ENCODE peak calls at places on chromosomes 11 and 22, in eight cellular contexts. One of them, this sample, is unnamed.

GRCh38 chr11:11025087-11025486 is 167.2 kb upstream of the ZBED5 start:
- DNase-seq in globus pallidus: peak; percentile 16
- DNase-seq in HEK293T: no peak
- DNase-seq in KG1: no peak
- DNase-seq in heart left ventricle: no peak
- DNase-seq in CD4-positive, CD25-positive, alpha-beta regulatory T cell: no peak
- DNase-seq in epithelial cell of prostate: no peak
- DNase-seq in SK-MEL-5: peak; percentile 85
- DNase-seq in this sample: no peak

GRCh38 chr22:19821523-19822300 is 33.0 kb downstream of the GNB1L start:
- DNase-seq in HEK293T: no peak
- DNase-seq in epithelial cell of prostate: no peak
- DNase-seq in globus pallidus: no peak
- DNase-seq in CD4-positive, CD25-positive, alpha-beta regulatory T cell: no peak
- DNase-seq in SK-MEL-5: no peak
- DNase-seq in heart left ventricle: no peak
- DNase-seq in KG1: no peak
- DNase-seq in this sample: no peak

GRCh38 chr22:48098936-48099245 is 1336.4 kb downstream of the TBC1D22A start:
- DNase-seq in globus pallidus: no peak
- DNase-seq in heart left ventricle: no peak
- DNase-seq in epithelial cell of prostate: no peak
- DNase-seq in CD4-positive, CD25-positive, alpha-beta regulatory T cell: peak; percentile 1
- DNase-seq in KG1: no peak
- DNase-seq in HEK293T: no peak
- DNase-seq in SK-MEL-5: no peak
- DNase-seq in this sample: no peak

GRCh38 chr11:12109591-12110196 is 696 bp upstream of the MICAL2 start:
- DNase-seq in CD4-positive, CD25-positive, alpha-beta regulatory T cell: no peak
- DNase-seq in heart left ventricle: no peak
- DNase-seq in HEK293T: no peak
- DNase-seq in globus pallidus: no peak
- DNase-seq in epithelial cell of prostate: peak; percentile 29
- DNase-seq in KG1: no peak
- DNase-seq in SK-MEL-5: no peak
- DNase-seq in this sample: no peak

GRCh38 chr11:82356316-82356715 is 377.3 kb downstream of the FAM181B start:
- DNase-seq in heart left ventricle: no peak
- DNase-seq in SK-MEL-5: no peak
- DNase-seq in KG1: no peak
- DNase-seq in epithelial cell of prostate: no peak
- DNase-seq in CD4-positive, CD25-positive, alpha-beta regulatory T cell: no peak
- DNase-seq in HEK293T: no peak
- DNase-seq in globus pallidus: no peak
- DNase-seq in this sample: no peak

GRCh38 chr11:17388609-17389204 is at the start of gene KCNJ11:
- DNase-seq in globus pallidus: no peak
- DNase-seq in heart left ventricle: peak; percentile 27
- DNase-seq in CD4-positive, CD25-positive, alpha-beta regulatory T cell: no peak
- DNase-seq in SK-MEL-5: no peak
- DNase-seq in epithelial cell of prostate: no peak
- DNase-seq in HEK293T: peak; percentile 19
- DNase-seq in KG1: no peak
- DNase-seq in this sample: no peak

GRCh38 chr11:69515271-69516245 is 34.1 kb downstream of the LINC01488 start:
- DNase-seq in KG1: no peak
- DNase-seq in HEK293T: no peak
- DNase-seq in heart left ventricle: no peak
- DNase-seq in CD4-positive, CD25-positive, alpha-beta regulatory T cell: no peak
- DNase-seq in globus pallidus: no peak
- DNase-seq in epithelial cell of prostate: no peak
- DNase-seq in SK-MEL-5: no peak
- DNase-seq in this sample: no peak

GRCh38 chr11:95762513-95762912 is 27.1 kb downstream of the FAM76B start:
- DNase-seq in HEK293T: no peak
- DNase-seq in KG1: no peak
- DNase-seq in heart left ventricle: no peak
- DNase-seq in globus pallidus: no peak
- DNase-seq in epithelial cell of prostate: no peak
- DNase-seq in CD4-positive, CD25-positive, alpha-beta regulatory T cell: no peak
- DNase-seq in SK-MEL-5: no peak
- DNase-seq in this sample: no peak

GRCh38 chr11:65553301-65554001 is 4.7 kb downstream of the LTBP3 start:
- DNase-seq in KG1: no peak
- DNase-seq in globus pallidus: no peak
- DNase-seq in SK-MEL-5: no peak
- DNase-seq in heart left ventricle: no peak
- DNase-seq in CD4-positive, CD25-positive, alpha-beta regulatory T cell: peak; percentile 81
- DNase-seq in HEK293T: no peak
- DNase-seq in epithelial cell of prostate: no peak
- DNase-seq in this sample: peak; percentile 90

This sample was measured in NAMALWA.